ENCODE peak calls at places on chromosomes 1 and 21, in four cellular contexts. One of them, this sample, is unnamed.

GRCh38 chr1:44862829-44863406 is 19.9 kb upstream of the PTCH2 start:
- DNase-seq in T-helper 1 cell: no peak
- DNase-seq in naive B cell: no peak
- DNase-seq in C1 segment of cervical spinal cord: no peak
- DNase-seq in this sample: no peak

GRCh38 chr1:224747578-224747977 is 131.5 kb downstream of the CNIH3 start:
- DNase-seq in C1 segment of cervical spinal cord: no peak
- DNase-seq in T-helper 1 cell: no peak
- DNase-seq in naive B cell: no peak
- DNase-seq in this sample: no peak

GRCh38 chr1:233281711-233282581 is 13.6 kb downstream of the PCNX2 start:
- DNase-seq in T-helper 1 cell: peak
- DNase-seq in naive B cell: no peak
- DNase-seq in C1 segment of cervical spinal cord: no peak
- DNase-seq in this sample: no peak

GRCh38 chr1:182092336-182092735 is 30.8 kb upstream of the ZNF648 start:
- DNase-seq in naive B cell: no peak
- DNase-seq in T-helper 1 cell: no peak
- DNase-seq in C1 segment of cervical spinal cord: no peak
- DNase-seq in this sample: no peak

GRCh38 chr1:22745675-22746585 is 35.3 kb downstream of the EPHB2 start:
- DNase-seq in C1 segment of cervical spinal cord: no peak
- DNase-seq in T-helper 1 cell: no peak
- DNase-seq in naive B cell: no peak
- DNase-seq in this sample: no peak

GRCh38 chr1:2352341-2353214 is 38.8 kb downstream of the MORN1 start:
- DNase-seq in naive B cell: no peak
- DNase-seq in C1 segment of cervical spinal cord: no peak
- DNase-seq in T-helper 1 cell: no peak
- DNase-seq in this sample: no peak

GRCh38 chr1:184507604-184508289 is 120.9 kb downstream of the C1orf21 start:
- DNase-seq in T-helper 1 cell: no peak
- DNase-seq in naive B cell: no peak
- DNase-seq in C1 segment of cervical spinal cord: no peak
- DNase-seq in this sample: no peak

GRCh38 chr1:19608232-19608631 is 35.9 kb upstream of the NBL1 start:
- DNase-seq in T-helper 1 cell: no peak
- DNase-seq in C1 segment of cervical spinal cord: no peak
- DNase-seq in naive B cell: no peak
- DNase-seq in this sample: no peak

GRCh38 chr1:58821309-58821708 is 37.5 kb upstream of the JUN start:
- DNase-seq in naive B cell: no peak
- DNase-seq in C1 segment of cervical spinal cord: no peak
- DNase-seq in T-helper 1 cell: no peak
- DNase-seq in this sample: no peak

GRCh38 chr1:59596956-59597355 is 217.8 kb upstream of the HOOK1 start:
- DNase-seq in T-helper 1 cell: no peak
- DNase-seq in naive B cell: no peak
- DNase-seq in C1 segment of cervical spinal cord: no peak
- DNase-seq in this sample: no peak

GRCh38 chr1:29256979-29257804 is 20.9 kb downstream of the PTPRU start:
- DNase-seq in T-helper 1 cell: no peak
- DNase-seq in C1 segment of cervical spinal cord: no peak
- DNase-seq in naive B cell: no peak
- DNase-seq in this sample: no peak

GRCh38 chr1:244324176-244324883 is 127.4 kb downstream of the ADSS2 start:
- DNase-seq in C1 segment of cervical spinal cord: no peak
- DNase-seq in naive B cell: no peak
- DNase-seq in T-helper 1 cell: peak
- DNase-seq in this sample: no peak

GRCh38 chr21:44518684-44519083 is 21.3 kb downstream of the KRTAP10-1 start:
- DNase-seq in naive B cell: no peak
- DNase-seq in T-helper 1 cell: no peak
- DNase-seq in C1 segment of cervical spinal cord: no peak
- DNase-seq in this sample: no peak